ENCODE peak calls at places on chromosomes 3 and 15, in ten cellular contexts. O is endothelial cell, M is colonic mucosa, R is NB4, Q is astrocyte of the spinal cord, X is AG09319, J is foreskin fibroblast, T is GM10248, Y is HFFc6, W is osteoblast. B is an unnamed sample.

GRCh38 chr3:50251220-50251619 is 15.2 kb downstream of the GNAI2 start:
- DNase-seq in O (no peak), M (no peak), R (no peak), Q (peak), X (no peak), J (peak), T (no peak), Y (peak), W (peak), B (peak)

GRCh38 chr3:49466047-49466446 is 4.0 kb upstream of the DAG1 start:
- DNase-seq in O (no peak), M (no peak), R (no peak), Q (no peak), X (no peak), J (no peak), T (no peak), Y (no peak), W (no peak), B (no peak)

GRCh38 chr3:49701388-49702077 is 12.2 kb downstream of the RNF123 start:
- DNase-seq in O (peak), M (no peak), R (peak), Q (no peak), X (no peak), J (no peak), T (no peak), Y (no peak), W (peak), B (peak)

GRCh38 chr3:36700537-36701248 is 63.7 kb downstream of the DCLK3 start:
- DNase-seq in O (peak), M (peak), R (peak), Q (peak), X (peak), J (peak), T (peak), Y (peak), W (peak), B (peak)

GRCh38 chr3:4977001-4977888 is 2.0 kb upstream of the BHLHE40 start:
- DNase-seq in O (peak), M (peak), R (peak), Q (peak), X (no peak), J (peak), T (peak), Y (peak), W (peak), B (peak)

GRCh38 chr3:101941253-101942039 is 92.1 kb downstream of the NFKBIZ start:
- DNase-seq in O (no peak), M (no peak), R (no peak), Q (peak), X (no peak), J (no peak), T (no peak), Y (no peak), W (no peak), B (peak)

GRCh38 chr15:32905481-32905880 is 187.7 kb downstream of the GREM1 start:
- DNase-seq in O (no peak), M (no peak), R (no peak), Q (no peak), X (no peak), J (peak), T (no peak), Y (peak), W (no peak), B (no peak)

GRCh38 chr3:27533718-27534578 is 49.8 kb upstream of the SLC4A7 start:
- DNase-seq in O (peak), M (peak), R (peak), Q (peak), X (peak), J (peak), T (peak), Y (peak), W (peak), B (peak)

GRCh38 chr15:74835312-74835823 is 7.6 kb downstream of the ULK3 start:
- DNase-seq in O (peak), M (peak), R (peak), Q (peak), X (no peak), J (peak), T (peak), Y (peak), W (peak), B (peak)

GRCh38 chr3:117630885-117631284 is 921.3 kb downstream of the TUSC7 start:
- DNase-seq in O (no peak), M (no peak), R (no peak), Q (peak), X (no peak), J (peak), T (no peak), Y (no peak), W (no peak), B (no peak)

GRCh38 chr3:150072576-150072975 is 101.9 kb upstream of the PFN2 start:
- DNase-seq in O (no peak), M (no peak), R (no peak), Q (no peak), X (no peak), J (no peak), T (no peak), Y (no peak), W (no peak), B (no peak)

GRCh38 chr15:49439678-49440375 is 16.8 kb downstream of the FGF7 start:
- DNase-seq in O (no peak), M (no peak), R (peak), Q (peak), X (no peak), J (no peak), T (no peak), Y (no peak), W (no peak), B (no peak)

GRCh38 chr15:63539517-63539916 is 35.1 kb downstream of the USP3 start:
- DNase-seq in O (peak), M (peak), R (peak), Q (no peak), X (no peak), J (no peak), T (no peak), Y (no peak), W (no peak), B (no peak)

GRCh38 chr15:94164202-94164807 is 67.1 kb upstream of the MCTP2 start:
- DNase-seq in O (peak), M (peak), R (peak), Q (peak), X (no peak), J (no peak), T (peak), Y (peak), W (no peak), B (peak)

GRCh38 chr15:65408370-65409283 is 14.1 kb downstream of the IGDCC4 start:
- DNase-seq in O (no peak), M (no peak), R (no peak), Q (peak), X (no peak), J (no peak), T (no peak), Y (no peak), W (no peak), B (no peak)

GRCh38 chr15:88627463-88627862 is 6.3 kb downstream of the AEN start:
- DNase-seq in O (no peak), M (peak), R (no peak), Q (no peak), X (no peak), J (no peak), T (no peak), Y (no peak), W (no peak), B (peak)

GRCh38 chr15:74390552-74391288 is 23.3 kb upstream of the CYP11A1 start:
- DNase-seq in O (no peak), M (no peak), R (peak), Q (no peak), X (no peak), J (no peak), T (no peak), Y (no peak), W (no peak), B (no peak)

GRCh38 chr3:188220988-188221818 is 67.2 kb downstream of the LPP start:
- DNase-seq in O (no peak), M (no peak), R (no peak), Q (peak), X (no peak), J (peak), T (no peak), Y (peak), W (peak), B (peak)

GRCh38 chr3:81216192-81216591 is 545.3 kb downstream of the GBE1 start:
- DNase-seq in O (no peak), M (no peak), R (no peak), Q (peak), X (no peak), J (peak), T (no peak), Y (no peak), W (no peak), B (peak)

GRCh38 chr3:14424711-14425573 is 22.5 kb downstream of the SLC6A6 start:
- DNase-seq in O (no peak), M (no peak), R (peak), Q (peak), X (no peak), J (no peak), T (no peak), Y (no peak), W (peak), B (no peak)

GRCh38 chr3:162141232-162141631 is 644.6 kb downstream of the OTOL1 start:
- DNase-seq in O (no peak), M (no peak), R (no peak), Q (peak), X (no peak), J (peak), T (no peak), Y (peak), W (no peak), B (peak)

GRCh38 chr3:190036631-190037030 is 84.1 kb downstream of the P3H2 start:
- DNase-seq in O (no peak), M (no peak), R (no peak), Q (peak), X (no peak), J (peak), T (no peak), Y (peak), W (peak), B (peak)

GRCh38 chr15:71151061-71151460 is 35.8 kb downstream of the THSD4 start:
- DNase-seq in O (no peak), M (no peak), R (no peak), Q (peak), X (peak), J (no peak), T (no peak), Y (peak), W (peak), B (peak)

GRCh38 chr3:119146578-119147375 is 812 bp downstream of the TEX55 start:
- DNase-seq in O (no peak), M (no peak), R (no peak), Q (no peak), X (no peak), J (no peak), T (no peak), Y (no peak), W (no peak), B (no peak)

GRCh38 chr15:57751177-57751800 is 44.8 kb downstream of the POLR2M start:
- DNase-seq in O (peak), M (no peak), R (peak), Q (peak), X (no peak), J (peak), T (peak), Y (peak), W (peak), B (peak)

GRCh38 chr3:173893066-173893465 is 495.5 kb downstream of the NLGN1 start:
- DNase-seq in O (no peak), M (no peak), R (no peak), Q (peak), X (no peak), J (peak), T (no peak), Y (peak), W (peak), B (peak)

GRCh38 chr15:69987492-69988482 is 109.9 kb downstream of the TLE3 start:
- DNase-seq in O (no peak), M (no peak), R (no peak), Q (no peak), X (no peak), J (peak), T (no peak), Y (no peak), W (no peak), B (no peak)

GRCh38 chr3:22947741-22948140 is 255.4 kb upstream of the UBE2E2 start:
- DNase-seq in O (no peak), M (no peak), R (no peak), Q (no peak), X (no peak), J (no peak), T (no peak), Y (no peak), W (no peak), B (no peak)

GRCh38 chr15:39232512-39232911 is 348.4 kb upstream of the THBS1 start:
- DNase-seq in O (no peak), M (no peak), R (no peak), Q (peak), X (no peak), J (peak), T (no peak), Y (peak), W (peak), B (peak)

GRCh38 chr3:177146646-177147045 is 50.6 kb downstream of the TBL1XR1 start:
- DNase-seq in O (no peak), M (no peak), R (no peak), Q (peak), X (peak), J (peak), T (no peak), Y (no peak), W (peak), B (no peak)

GRCh38 chr3:123279121-123279520 is 77.4 kb downstream of the SEC22A start:
- DNase-seq in O (no peak), M (no peak), R (no peak), Q (no peak), X (no peak), J (no peak), T (peak), Y (no peak), W (no peak), B (no peak)

DNA sequence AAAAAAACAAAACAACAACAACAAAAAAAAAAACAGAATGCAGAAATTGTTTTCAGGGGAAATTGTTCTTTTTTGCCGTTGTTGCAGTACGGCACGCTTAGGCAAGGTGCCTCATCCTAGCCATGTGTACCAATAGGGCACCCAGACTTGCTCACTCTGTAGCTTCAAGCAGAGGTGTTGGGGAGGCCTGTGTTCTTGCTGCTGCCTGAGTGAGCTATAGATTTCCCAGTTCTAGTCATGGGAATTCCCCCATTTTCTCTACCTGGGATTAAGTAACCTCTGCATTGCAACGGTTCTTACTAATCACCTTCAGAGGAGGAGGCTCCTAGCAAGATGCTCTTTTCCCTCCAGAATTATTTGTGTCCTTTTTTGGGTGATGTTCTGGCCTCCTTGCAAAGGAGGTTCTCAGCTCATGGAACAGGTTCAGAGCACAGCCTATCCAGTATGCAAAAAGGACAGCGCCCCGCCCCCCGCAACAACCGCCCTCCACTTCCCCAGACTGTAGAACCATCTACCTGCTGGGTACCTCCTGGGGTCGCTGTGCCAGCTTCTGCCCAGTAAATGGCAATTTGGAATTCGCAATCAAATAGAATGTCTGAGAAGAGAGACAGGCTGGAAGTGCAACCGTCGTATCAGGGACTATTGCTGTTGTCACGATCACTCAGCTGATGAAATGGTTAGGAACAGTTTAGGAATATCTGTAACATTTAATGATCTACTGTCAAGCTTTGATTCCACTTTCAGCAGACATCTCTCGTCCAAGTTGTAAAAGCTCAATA is 13.1 kb upstream of the PARL start:
- DNase-seq in O (no peak), M (no peak), R (no peak), Q (no peak), X (no peak), J (no peak), T (no peak), Y (no peak), W (no peak), B (peak)
- TF ChIP-seq CTCF in O (no peak), M (no peak), R (no peak), Q (no peak), X (no peak), J (no peak), T (no peak), Y (no peak), W (no peak), B (no peak)

GRCh38 chr3:139934557-139935070 is 371 bp upstream of the CLSTN2 start:
- DNase-seq in O (peak), M (peak), R (no peak), Q (peak), X (no peak), J (peak), T (peak), Y (no peak), W (no peak), B (peak)
- TF ChIP-seq CTCF in O (no peak), M (no peak), R (no peak), Q (peak), X (peak), J (no peak), T (peak), Y (no peak), W (no peak), B (peak)

DNA sequence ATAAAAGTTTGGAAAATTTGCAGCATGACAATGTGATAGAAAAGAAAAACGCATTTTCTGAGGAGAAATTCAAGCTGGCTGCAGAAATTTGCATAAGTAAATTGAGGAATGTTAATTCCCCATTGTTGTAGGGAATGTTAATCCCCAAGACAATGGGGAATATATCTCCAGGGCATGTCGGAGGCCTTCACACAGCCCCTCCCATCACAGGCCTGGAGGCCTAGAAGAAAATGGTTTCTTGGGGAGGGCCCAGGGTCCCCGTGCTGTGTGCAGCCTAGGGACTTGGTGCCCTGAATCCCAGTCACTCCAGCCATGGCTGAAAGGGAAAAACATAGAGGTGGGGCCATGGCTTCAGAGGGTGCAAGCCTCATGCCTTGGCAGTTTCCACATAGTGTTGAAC is 101.1 kb downstream of the BOC start:
- DNase-seq in O (no peak), M (no peak), R (no peak), Q (no peak), X (no peak), J (no peak), T (no peak), Y (no peak), W (no peak), B (no peak)
- TF ChIP-seq CTCF in O (no peak), M (no peak), R (no peak), Q (no peak), X (no peak), J (no peak), T (no peak), Y (no peak), W (no peak), B (no peak)

GRCh38 chr3:181726351-181727121 is 14.8 kb downstream of the SOX2 start:
- DNase-seq in O (peak), M (no peak), R (no peak), Q (peak), X (no peak), J (no peak), T (no peak), Y (no peak), W (no peak), B (peak)
- TF ChIP-seq CTCF in O (no peak), M (no peak), R (no peak), Q (peak), X (no peak), J (no peak), T (peak), Y (no peak), W (no peak), B (no peak)

GRCh38 chr3:98798820-98799219 is 35.7 kb downstream of the ST3GAL6 start:
- DNase-seq in O (no peak), M (no peak), R (no peak), Q (no peak), X (no peak), J (no peak), T (no peak), Y (no peak), W (no peak), B (no peak)

GRCh38 chr3:98799479-98799878 is 36.3 kb downstream of the ST3GAL6 start:
- DNase-seq in O (no peak), M (no peak), R (no peak), Q (no peak), X (no peak), J (no peak), T (no peak), Y (no peak), W (no peak), B (peak)

GRCh38 chr3:98797905-98798304 is 34.8 kb downstream of the ST3GAL6 start:
- DNase-seq in O (no peak), M (no peak), R (no peak), Q (no peak), X (no peak), J (no peak), T (no peak), Y (no peak), W (no peak), B (peak)

GRCh38 chr3:98801042-98801747 is 38.1 kb downstream of the ST3GAL6 start:
- DNase-seq in O (no peak), M (no peak), R (no peak), Q (no peak), X (no peak), J (no peak), T (no peak), Y (no peak), W (no peak), B (no peak)

GRCh38 chr3:98800401-98800800 is 37.3 kb downstream of the ST3GAL6 start:
- DNase-seq in O (no peak), M (no peak), R (no peak), Q (no peak), X (no peak), J (no peak), T (no peak), Y (no peak), W (no peak), B (peak)
- TF ChIP-seq CTCF in O (no peak), M (no peak), R (no peak), Q (no peak), X (no peak), J (no peak), T (no peak), Y (no peak), W (no peak), B (no peak)